ENCODE peak calls at places on chromosomes 3 and 15, in six cellular contexts. E is SK-N-SH, Q is IMR-90, O is fibroblast of lung, F is uterus, C is left ventricle myocardium inferior. G is an unnamed sample.

GRCh38 chr3:42081814-42082473 is 9.2 kb upstream of the TRAK1 start:
- DNase-seq in E (no peak), Q (no peak), O (no peak), F (no peak), C (no peak), G (no peak)

GRCh38 chr15:90884719-90885431 is 571 bp downstream of the FES start:
- DNase-seq in E (no peak), Q (no peak), O (no peak), F (no peak), C (no peak), G (no peak)

GRCh38 chr3:11913316-11913715 is 66.6 kb upstream of the TAMM41 start:
- DNase-seq in E (no peak), Q (no peak), O (no peak), F (no peak), C (no peak), G (no peak)

GRCh38 chr3:37945803-37946530 is 44.6 kb upstream of the VILL start:
- DNase-seq in E (peak; percentile 89), Q (peak; percentile 67), O (peak; percentile 60), F (no peak), C (no peak), G (no peak)

GRCh38 chr3:9808345-9809037 is 1.6 kb upstream of the TTLL3 start:
- DNase-seq in E (peak; percentile 72), Q (peak; percentile 43), O (peak; percentile 17), F (no peak), C (no peak), G (no peak)

GRCh38 chr3:171842864-171843511 is at the start of gene TMEM212:
- DNase-seq in E (no peak), Q (peak; percentile 59), O (peak; percentile 84), F (no peak), C (no peak), G (no peak)

GRCh38 chr3:137020315-137020714 is 62.5 kb downstream of the IL20RB start:
- DNase-seq in E (no peak), Q (peak; percentile 27), O (no peak), F (no peak), C (no peak), G (no peak)

GRCh38 chr3:105676621-105677300 is 192.1 kb downstream of the CBLB start:
- DNase-seq in E (no peak), Q (no peak), O (no peak), F (no peak), C (no peak), G (no peak)

GRCh38 chr3:151460240-151460639 is 621 bp downstream of the IGSF10 start:
- DNase-seq in E (no peak), Q (no peak), O (peak; percentile 44), F (no peak), C (no peak), G (no peak)

GRCh38 chr3:14262212-14262611 is 83.6 kb downstream of the LSM3 start:
- DNase-seq in E (no peak), Q (no peak), O (no peak), F (no peak), C (no peak), G (no peak)

GRCh38 chr3:146153429-146153828 is 7.6 kb downstream of the PLOD2 start:
- DNase-seq in E (no peak), Q (no peak), O (no peak), F (no peak), C (no peak), G (no peak)

GRCh38 chr15:50257206-50257735 is 8.3 kb downstream of the HDC start:
- DNase-seq in E (no peak), Q (no peak), O (no peak), F (no peak), C (no peak), G (no peak)

GRCh38 chr3:40714771-40715170 is 190.0 kb downstream of the ZNF621 start:
- DNase-seq in E (no peak), Q (no peak), O (no peak), F (no peak), C (no peak), G (no peak)
- H3K4me1 ChIP-seq in E (no peaks in the 10 kb centered on the region), Q (no peaks in the 10 kb centered on the region), O (no peaks in the 10 kb centered on the region), F (no peaks in the 10 kb centered on the region), C (peaks cover 12% of the 10 kb centered on the region), G (peaks cover 8% of the 10 kb centered on the region)

DNA sequence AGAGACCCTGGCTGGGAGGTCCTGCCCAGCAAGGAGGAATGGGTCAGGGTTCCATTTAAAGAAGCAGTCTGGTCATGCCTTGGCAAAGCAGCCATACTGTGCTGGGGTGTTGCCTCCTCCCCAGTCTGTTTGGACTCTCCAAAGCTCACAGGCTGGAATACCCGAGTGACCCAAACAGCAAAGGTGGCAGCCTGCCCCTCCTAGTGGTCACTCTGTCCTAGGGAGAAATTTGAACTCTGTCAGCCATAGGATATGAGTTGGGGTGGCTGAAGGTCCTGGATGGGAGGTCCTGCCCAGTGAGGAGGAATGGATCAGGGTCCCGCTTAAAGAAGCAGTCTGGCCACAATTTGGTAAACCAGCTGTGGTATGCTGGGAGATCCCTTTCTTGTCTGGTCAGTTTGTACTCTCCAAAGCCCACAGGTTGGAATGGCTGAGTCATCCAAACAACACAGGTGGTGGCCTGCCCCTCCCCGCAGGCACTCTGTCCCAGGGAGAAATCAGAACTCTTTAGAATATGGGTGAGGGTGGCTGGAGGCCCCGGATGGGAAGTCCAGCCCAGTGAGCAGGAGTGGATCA is 45.0 kb downstream of the CCR1 start:
- DNase-seq in E (no peak), Q (no peak), O (no peak), F (no peak), C (no peak), G (peak; percentile 34)
- H3K27me3 ChIP-seq in E (no peaks in the 10 kb centered on the region), Q (peaks cover 5% of the 10 kb centered on the region), O (peaks cover 2% of the 10 kb centered on the region), F (no peaks in the 10 kb centered on the region), C (peaks cover 11% of the 10 kb centered on the region), G (no peaks in the 10 kb centered on the region)

GRCh38 chr3:197959500-197959890 is 522 bp upstream of the LMLN start:
- DNase-seq in E (no peak), Q (no peak), O (no peak), F (no peak), C (no peak), G (no peak)
- H3K4me1 ChIP-seq in E (peaks cover 8% of the 10 kb centered on the region), Q (peaks cover 3% of the 10 kb centered on the region), O (peaks cover 3% of the 10 kb centered on the region), F (no peaks in the 10 kb centered on the region), C (peaks cover 54% of the 10 kb centered on the region), G (peaks cover 16% of the 10 kb centered on the region)

GRCh38 chr3:13073976-13074375 is 747 bp upstream of the IQSEC1 start:
- DNase-seq in E (no peak), Q (no peak), O (no peak), F (no peak), C (no peak), G (no peak)

GRCh38 chr3:13070622-13071021 is 2.6 kb downstream of the IQSEC1 start:
- DNase-seq in E (no peak), Q (no peak), O (no peak), F (no peak), C (no peak), G (no peak)

GRCh38 chr3:13071695-13072094 is 1.5 kb downstream of the IQSEC1 start:
- DNase-seq in E (no peak), Q (no peak), O (no peak), F (no peak), C (no peak), G (no peak)

GRCh38 chr3:13073042-13073906 is at the start of gene IQSEC1:
- DNase-seq in E (peak; percentile 94), Q (peak; percentile 7), O (peak; percentile 25), F (peak; percentile 35), C (peak; percentile 62), G (peak; percentile 68)

GRCh38 chr3:13072239-13073041 is 789 bp downstream of the IQSEC1 start:
- DNase-seq in E (peak; percentile 83), Q (peak; percentile 2), O (peak; percentile 23), F (no peak), C (peak; percentile 77), G (peak; percentile 36)
- H3K27me3 ChIP-seq in E (peaks cover 31% of the 10 kb centered on the region), Q (peaks cover 58% of the 10 kb centered on the region), O (peaks cover 16% of the 10 kb centered on the region), F (peaks cover 3% of the 10 kb centered on the region), C (peaks cover 30% of the 10 kb centered on the region), G (no peaks in the 10 kb centered on the region)

GRCh38 chr3:19013879-19014278 is 134.4 kb upstream of the KCNH8 start:
- DNase-seq in E (no peak), Q (no peak), O (no peak), F (no peak), C (no peak), G (no peak)
- H3K4me1 ChIP-seq in E (no peaks in the 10 kb centered on the region), Q (no peaks in the 10 kb centered on the region), O (no peaks in the 10 kb centered on the region), F (no peaks in the 10 kb centered on the region), C (no peaks in the 10 kb centered on the region), G (no peaks in the 10 kb centered on the region)

GRCh38 chr3:169661567-169662214 is 1.8 kb downstream of the MECOM start:
- DNase-seq in E (peak; percentile 76), Q (peak; percentile 36), O (peak; percentile 61), F (no peak), C (peak; percentile 41), G (peak; percentile 59)
- H3K27me3 ChIP-seq in E (peaks cover 88% of the 10 kb centered on the region), Q (peaks cover 32% of the 10 kb centered on the region), O (peaks cover 15% of the 10 kb centered on the region), F (peaks cover 36% of the 10 kb centered on the region), C (peaks cover 94% of the 10 kb centered on the region), G (peaks cover 92% of the 10 kb centered on the region)

GRCh38 chr3:50519471-50520089 is 16.1 kb upstream of the CACNA2D2 start:
- DNase-seq in E (peak; percentile 79), Q (peak; percentile 25), O (peak; percentile 30), F (peak; percentile 52), C (peak; percentile 45), G (peak; percentile 73)

GRCh38 chr3:50516048-50516871 is 12.8 kb upstream of the CACNA2D2 start:
- DNase-seq in E (peak; percentile 88), Q (no peak), O (no peak), F (peak; percentile 37), C (peak; percentile 74), G (peak; percentile 56)

GRCh38 chr3:50517721-50518206 is 14.3 kb upstream of the CACNA2D2 start:
- DNase-seq in E (no peak), Q (no peak), O (no peak), F (no peak), C (no peak), G (no peak)

GRCh38 chr3:50520849-50521248 is 17.4 kb upstream of the CACNA2D2 start:
- DNase-seq in E (no peak), Q (no peak), O (no peak), F (no peak), C (no peak), G (no peak)

GRCh38 chr3:50518441-50518840 is 15.0 kb upstream of the CACNA2D2 start:
- DNase-seq in E (no peak), Q (no peak), O (no peak), F (no peak), C (no peak), G (no peak)
- H3K4me1 ChIP-seq in E (no peaks in the 10 kb centered on the region), Q (no peaks in the 10 kb centered on the region), O (no peaks in the 10 kb centered on the region), F (no peaks in the 10 kb centered on the region), C (peaks cover 25% of the 10 kb centered on the region), G (no peaks in the 10 kb centered on the region)

G was measured in psoas muscle.